ENCODE peak calls at places on chromosome 11, in four cellular contexts. Z, B, T and O are unnamed samples.

GRCh38 chr11:65425105-65425970 is 2.7 kb downstream of the NEAT1 start:
- DNase-seq in Z (peak; percentile 75), B (peak; percentile 64), T (peak; percentile 68), O (peak; percentile 84)

GRCh38 chr11:352456-353180 is 16.7 kb upstream of the B4GALNT4 start:
- DNase-seq in Z (no peak), B (no peak), T (no peak), O (no peak)

GRCh38 chr11:121338536-121338935 is 46.0 kb downstream of the SC5D start:
- DNase-seq in Z (no peak), B (no peak), T (no peak), O (no peak)

GRCh38 chr11:70267405-70267950 is 3.0 kb upstream of the PPFIA1 start:
- DNase-seq in Z (no peak), B (no peak), T (no peak), O (no peak)

GRCh38 chr11:86818466-86819282 is 18.3 kb downstream of the PRSS23 start:
- DNase-seq in Z (no peak), B (peak; percentile 55), T (no peak), O (peak; percentile 59)

GRCh38 chr11:131889760-131890620 is 519.6 kb downstream of the NTM start:
- DNase-seq in Z (no peak), B (no peak), T (peak; percentile 30), O (no peak)

GRCh38 chr11:30128269-30128932 is 102.4 kb upstream of the FSHB start:
- DNase-seq in Z (no peak), B (no peak), T (no peak), O (peak; percentile 5)

GRCh38 chr11:122486793-122487495 is 168.6 kb upstream of the UBASH3B start:
- DNase-seq in Z (no peak), B (peak; percentile 1), T (peak; percentile 64), O (no peak)

GRCh38 chr11:55726715-55727324 is 46.4 kb upstream of the OR5D13 start:
- DNase-seq in Z (no peak), B (peak; percentile 2), T (peak; percentile 30), O (no peak)

GRCh38 chr11:110908401-110909106 is 196.3 kb upstream of the ARHGAP20 start:
- DNase-seq in Z (no peak), B (peak; percentile 71), T (no peak), O (no peak)

GRCh38 chr11:21798216-21798615 is 394.7 kb upstream of the ANO5 start:
- DNase-seq in Z (no peak), B (no peak), T (no peak), O (no peak)

GRCh38 chr11:27698872-27699241 is 1.4 kb downstream of the BDNF start:
- DNase-seq in Z (peak; percentile 76), B (peak; percentile 70), T (peak; percentile 94), O (peak; percentile 62)

GRCh38 chr11:95076416-95076815 is 9.7 kb downstream of the SRSF8 start:
- DNase-seq in Z (no peak), B (peak; percentile 71), T (no peak), O (no peak)

GRCh38 chr11:6655020-6655789 is 404 bp downstream of the DCHS1 start:
- DNase-seq in Z (peak; percentile 57), B (no peak), T (no peak), O (no peak)

GRCh38 chr11:120089036-120090001 is 48.6 kb downstream of the TRIM29 start:
- DNase-seq in Z (no peak), B (no peak), T (no peak), O (no peak)

GRCh38 chr11:62665630-62666258 is 632 bp downstream of the CSKMT start:
- DNase-seq in Z (peak; percentile 79), B (no peak), T (no peak), O (peak; percentile 53)

GRCh38 chr11:2531277-2531986 is 86.6 kb downstream of the KCNQ1 start:
- DNase-seq in Z (peak; percentile 84), B (peak; percentile 40), T (peak; percentile 88), O (peak; percentile 62)

GRCh38 chr11:61766353-61766841 is 14.0 kb downstream of the MYRF start:
- DNase-seq in Z (no peak), B (no peak), T (no peak), O (no peak)

GRCh38 chr11:84250834-84251613 is 964.9 kb upstream of the CCDC90B start:
- DNase-seq in Z (no peak), B (no peak), T (no peak), O (no peak)

GRCh38 chr11:75151346-75152047 is 590 bp downstream of the SLCO2B1 start:
- DNase-seq in Z (no peak), B (no peak), T (no peak), O (peak; percentile 96)

GRCh38 chr11:41795004-41795403 is 335.6 kb upstream of the LRRC4C start:
- DNase-seq in Z (no peak), B (no peak), T (no peak), O (no peak)

GRCh38 chr11:122334546-122335375 is 218.7 kb upstream of the BLID start:
- DNase-seq in Z (no peak), B (no peak), T (no peak), O (no peak)

GRCh38 chr11:1746516-1746931 is 3.9 kb downstream of the IFITM10 start:
- DNase-seq in Z (peak; percentile 22), B (no peak), T (no peak), O (no peak)

GRCh38 chr11:115522302-115522701 is 18.1 kb upstream of the CADM1 start:
- DNase-seq in Z (no peak), B (no peak), T (no peak), O (no peak)

GRCh38 chr11:3913921-3914320 is 58.5 kb downstream of the STIM1 start:
- DNase-seq in Z (no peak), B (no peak), T (no peak), O (no peak)

GRCh38 chr11:86874314-86875056 is 74.1 kb downstream of the PRSS23 start:
- DNase-seq in Z (no peak), B (no peak), T (no peak), O (no peak)

GRCh38 chr11:5304046-5304445 is 2.3 kb upstream of the OR51B4 start:
- DNase-seq in Z (no peak), B (no peak), T (no peak), O (no peak)

GRCh38 chr11:2769779-2770555 is 70.2 kb upstream of the KCNQ1OT1 start:
- DNase-seq in Z (peak; percentile 20), B (no peak), T (no peak), O (no peak)

GRCh38 chr11:35750981-35751663 is 88.5 kb downstream of the TRIM44 start:
- DNase-seq in Z (no peak), B (no peak), T (no peak), O (no peak)

GRCh38 chr11:133911169-133911568 is 45.6 kb downstream of the IGSF9B start:
- DNase-seq in Z (no peak), B (no peak), T (no peak), O (no peak)

GRCh38 chr11:47067401-47067800 is 109.3 kb downstream of the ARFGAP2 start:
- DNase-seq in Z (no peak), B (no peak), T (no peak), O (no peak)

GRCh38 chr11:665062-665706 is 28.1 kb downstream of the DRD4 start:
- DNase-seq in Z (no peak), B (no peak), T (no peak), O (no peak)

GRCh38 chr11:94130589-94131362 is 2.1 kb downstream of the PANX1 start:
- DNase-seq in Z (no peak), B (no peak), T (no peak), O (no peak)

GRCh38 chr11:93478841-93479240 is 64.3 kb downstream of the SMCO4 start:
- DNase-seq in Z (no peak), B (no peak), T (no peak), O (no peak)

GRCh38 chr11:78300108-78300507 is 111.4 kb downstream of the USP35 start:
- DNase-seq in Z (no peak), B (no peak), T (no peak), O (no peak)

GRCh38 chr11:75507571-75507970 is 18.2 kb downstream of the GDPD5 start:
- DNase-seq in Z (no peak), B (no peak), T (no peak), O (no peak)